ENCODE peak calls at places on chromosomes 7 and 10, in four cellular contexts. X is effector memory CD8-positive, alpha-beta T cell; L is breast epithelium; Y is ureter. O is an unnamed sample.

GRCh38 chr7:75989726-75990388 is 4.5 kb downstream of the TMEM120A start:
- DNase-seq in X (no peak), L (no peak), Y (no peak), O (no peak)

GRCh38 chr7:70787772-70788171 is 344.2 kb upstream of the GALNT17 start:
- DNase-seq in X (no peak), L (no peak), Y (no peak), O (no peak)

GRCh38 chr7:8109196-8110022 is 140.8 kb downstream of the GLCCI1 start:
- DNase-seq in X (no peak), L (no peak), Y (no peak), O (no peak)

GRCh38 chr7:44373418-44373740 is 48.0 kb upstream of the CAMK2B start:
- DNase-seq in X (no peak), L (no peak), Y (no peak), O (no peak)

GRCh38 chr10:133316266-133316665 is 7.6 kb downstream of the ZNF511 start:
- DNase-seq in X (no peak), L (no peak), Y (no peak), O (peak)

GRCh38 chr10:131003455-131003854 is 308.1 kb downstream of the TCERG1L start:
- DNase-seq in X (no peak), L (no peak), Y (peak), O (no peak)

GRCh38 chr7:128906001-128906765 is 4.3 kb downstream of the KCP start:
- DNase-seq in X (no peak), L (no peak), Y (no peak), O (no peak)

GRCh38 chr7:137625197-137625596 is 221.6 kb downstream of the DGKI start:
- DNase-seq in X (no peak), L (no peak), Y (no peak), O (peak)

GRCh38 chr7:19107392-19108147 is 9.9 kb downstream of the TWIST1 start:
- DNase-seq in X (no peak), L (no peak), Y (peak), O (peak)

GRCh38 chr7:50598455-50599343 is 33.5 kb upstream of the DDC start:
- DNase-seq in X (no peak), L (no peak), Y (no peak), O (no peak)

GRCh38 chr7:135933509-135934188 is 43.5 kb downstream of the MTPN start:
- DNase-seq in X (no peak), L (no peak), Y (no peak), O (no peak)

GRCh38 chr7:73838642-73839041 is 3.7 kb downstream of the METTL27 start:
- DNase-seq in X (no peak), L (no peak), Y (peak), O (no peak)

GRCh38 chr10:99394761-99395386 is 35.5 kb downstream of the GOT1 start:
- DNase-seq in X (no peak), L (peak), Y (no peak), O (peak)

GRCh38 chr10:46310143-46310514 is 23.3 kb downstream of the ANTXRL start:
- DNase-seq in X (no peak), L (no peak), Y (no peak), O (no peak)

GRCh38 chr10:49615721-49616120 is 1.9 kb downstream of the CHAT start:
- DNase-seq in X (no peak), L (no peak), Y (no peak), O (no peak)

GRCh38 chr10:58696736-58697135 is 184.1 kb downstream of the BICC1 start:
- DNase-seq in X (no peak), L (no peak), Y (no peak), O (peak)

GRCh38 chr7:35652124-35652523 is 42.8 kb downstream of the HERPUD2 start:
- DNase-seq in X (no peak), L (no peak), Y (no peak), O (no peak)

GRCh38 chr7:155323001-155323638 is 25.4 kb downstream of the INSIG1 start:
- DNase-seq in X (no peak), L (no peak), Y (no peak), O (no peak)

GRCh38 chr7:35537067-35538023 is 157.6 kb downstream of the HERPUD2 start:
- DNase-seq in X (peak), L (peak), Y (peak), O (peak)

GRCh38 chr7:31100445-31100844 is 48.3 kb downstream of the ADCYAP1R1 start:
- DNase-seq in X (no peak), L (no peak), Y (peak), O (no peak)

GRCh38 chr7:143979359-143979758 is 20.8 kb upstream of the OR6B1 start:
- DNase-seq in X (no peak), L (no peak), Y (no peak), O (no peak)

GRCh38 chr10:2122431-2123124 is 385.3 kb upstream of the ADARB2 start:
- DNase-seq in X (no peak), L (no peak), Y (no peak), O (no peak)

GRCh38 chr10:73730153-73730906 is 13.8 kb upstream of the SEC24C start:
- DNase-seq in X (peak), L (peak), Y (peak), O (peak)

GRCh38 chr10:1180836-1181235 is 124.7 kb downstream of the WDR37 start:
- DNase-seq in X (no peak), L (no peak), Y (no peak), O (peak)

GRCh38 chr7:105691692-105692564 is 110.6 kb upstream of the EFCAB10 start:
- DNase-seq in X (peak), L (peak), Y (peak), O (peak)

GRCh38 chr10:43128958-43129706 is 9.1 kb upstream of the CSGALNACT2 start:
- DNase-seq in X (no peak), L (peak), Y (no peak), O (no peak)

GRCh38 chr10:110643670-110644597 is at the start of gene RBM20:
- DNase-seq in X (no peak), L (no peak), Y (no peak), O (peak)

GRCh38 chr10:42975558-42976352 is 101.1 kb upstream of the RET start:
- DNase-seq in X (no peak), L (no peak), Y (peak), O (peak)

GRCh38 chr10:51999089-51999488 is 299.7 kb upstream of the CSTF2T start:
- DNase-seq in X (no peak), L (no peak), Y (no peak), O (no peak)

GRCh38 chr10:116845823-116846222 is 3.5 kb upstream of the ENO4 start:
- DNase-seq in X (no peak), L (no peak), Y (no peak), O (no peak)

GRCh38 chr10:46293228-46293627 is 6.4 kb downstream of the ANTXRL start:
- DNase-seq in X (no peak), L (no peak), Y (no peak), O (no peak)

GRCh38 chr10:89271532-89271931 is 20.0 kb upstream of the LIPA start:
- DNase-seq in X (no peak), L (no peak), Y (no peak), O (no peak)

GRCh38 chr10:50853557-50853956 is 31.9 kb downstream of the A1CF start:
- DNase-seq in X (no peak), L (no peak), Y (no peak), O (no peak)

GRCh38 chr7:83060218-83060617 is 102.5 kb downstream of the PCLO start:
- DNase-seq in X (no peak), L (no peak), Y (no peak), O (no peak)

GRCh38 chr7:130896051-130896881 is 162.3 kb upstream of the KLF14 start:
- DNase-seq in X (no peak), L (no peak), Y (no peak), O (peak)

GRCh38 chr7:27992755-27993478 is 187.7 kb downstream of the JAZF1 start:
- DNase-seq in X (no peak), L (no peak), Y (no peak), O (peak)

GRCh38 chr7:130845581-130846085 is 111.6 kb upstream of the KLF14 start:
- DNase-seq in X (no peak), L (no peak), Y (no peak), O (no peak)

GRCh38 chr10:74011762-74012161 is 13.8 kb downstream of the VCL start:
- DNase-seq in X (no peak), L (no peak), Y (no peak), O (no peak)

O was measured in GM23338.